ENCODE peak calls at places on chromosomes 6 and 20, in six cellular contexts. One of them, this sample, is unnamed.

GRCh38 chr20:63260943-63261807 is 6.9 kb upstream of the NKAIN4 start:
- DNase-seq in astrocyte: no peak
- DNase-seq in pancreas: no peak
- DNase-seq in ovary: no peak
- DNase-seq in A549: no peak
- DNase-seq in MM.1S: no peak
- DNase-seq in this sample: peak

GRCh38 chr20:60228255-60228654 is 270.0 kb downstream of the CDH26 start:
- DNase-seq in MM.1S: no peak
- DNase-seq in astrocyte: no peak
- DNase-seq in A549: no peak
- DNase-seq in ovary: no peak
- DNase-seq in pancreas: no peak
- DNase-seq in this sample: no peak

GRCh38 chr6:67287566-67287965 is 1347.5 kb upstream of the ADGRB3 start:
- DNase-seq in ovary: no peak
- DNase-seq in astrocyte: no peak
- DNase-seq in A549: no peak
- DNase-seq in pancreas: no peak
- DNase-seq in MM.1S: no peak
- DNase-seq in this sample: no peak

GRCh38 chr6:158801655-158802294 is 17.4 kb downstream of the EZR start:
- DNase-seq in ovary: no peak
- DNase-seq in astrocyte: no peak
- DNase-seq in A549: no peak
- DNase-seq in pancreas: no peak
- DNase-seq in MM.1S: no peak
- DNase-seq in this sample: no peak

GRCh38 chr6:138468320-138469015 is 30.8 kb downstream of the NHSL1 start:
- DNase-seq in A549: peak
- DNase-seq in ovary: no peak
- DNase-seq in pancreas: no peak
- DNase-seq in astrocyte: peak
- DNase-seq in MM.1S: no peak
- DNase-seq in this sample: peak

GRCh38 chr20:61558726-61559125 is 306.7 kb downstream of the CDH4 start:
- DNase-seq in pancreas: no peak
- DNase-seq in MM.1S: no peak
- DNase-seq in ovary: no peak
- DNase-seq in A549: no peak
- DNase-seq in astrocyte: peak
- DNase-seq in this sample: peak

GRCh38 chr6:169978615-169979161 is 227.3 kb downstream of the ERMARD start:
- DNase-seq in ovary: no peak
- DNase-seq in MM.1S: no peak
- DNase-seq in astrocyte: no peak
- DNase-seq in A549: no peak
- DNase-seq in pancreas: no peak
- DNase-seq in this sample: no peak

GRCh38 chr6:73003302-73003701 is 222.0 kb downstream of the KHDC1L start:
- DNase-seq in pancreas: no peak
- DNase-seq in A549: no peak
- DNase-seq in MM.1S: no peak
- DNase-seq in ovary: no peak
- DNase-seq in astrocyte: no peak
- DNase-seq in this sample: no peak

DNA sequence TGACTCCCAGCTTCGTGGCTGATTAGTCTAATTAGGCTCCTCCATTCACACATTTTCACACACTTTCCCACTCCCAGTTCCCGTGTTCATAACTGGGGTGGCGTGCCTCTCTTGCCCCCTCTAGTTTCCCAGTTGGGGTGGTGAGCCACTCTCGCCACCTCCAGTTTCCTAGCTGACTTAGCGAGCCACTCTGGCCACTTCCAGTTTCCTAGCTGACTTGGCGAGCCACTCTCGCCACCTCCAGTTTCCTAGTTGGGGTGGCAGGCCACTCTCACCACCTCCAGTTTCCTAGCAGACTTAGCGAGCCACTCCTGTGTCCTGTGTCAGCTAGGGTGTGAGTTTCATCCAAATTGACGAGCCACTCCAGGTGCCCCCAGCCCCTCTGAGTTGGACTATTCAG is 7.4 kb upstream of the GMPR start:
- DNase-seq in A549: no peak
- DNase-seq in ovary: no peak
- DNase-seq in astrocyte: no peak
- DNase-seq in MM.1S: no peak
- DNase-seq in pancreas: no peak
- DNase-seq in this sample: no peak
- TF ChIP-seq CTCF in A549: no peak
- TF ChIP-seq CTCF in ovary: no peak
- TF ChIP-seq CTCF in astrocyte: no peak
- TF ChIP-seq CTCF in MM.1S: no peak
- TF ChIP-seq CTCF in pancreas: no peak
- TF ChIP-seq CTCF in this sample: no peak

GRCh38 chr6:74587386-74587785 is 618.5 kb downstream of the COL12A1 start:
- DNase-seq in MM.1S: no peak
- DNase-seq in pancreas: no peak
- DNase-seq in A549: no peak
- DNase-seq in astrocyte: no peak
- DNase-seq in ovary: no peak
- DNase-seq in this sample: no peak
- H3K27ac ChIP-seq in MM.1S: no peak
- H3K27ac ChIP-seq in pancreas: no peak
- H3K27ac ChIP-seq in A549: no peak
- H3K27ac ChIP-seq in astrocyte: no peak
- H3K27ac ChIP-seq in ovary: no peak
- H3K27ac ChIP-seq in this sample: no peak

DNA sequence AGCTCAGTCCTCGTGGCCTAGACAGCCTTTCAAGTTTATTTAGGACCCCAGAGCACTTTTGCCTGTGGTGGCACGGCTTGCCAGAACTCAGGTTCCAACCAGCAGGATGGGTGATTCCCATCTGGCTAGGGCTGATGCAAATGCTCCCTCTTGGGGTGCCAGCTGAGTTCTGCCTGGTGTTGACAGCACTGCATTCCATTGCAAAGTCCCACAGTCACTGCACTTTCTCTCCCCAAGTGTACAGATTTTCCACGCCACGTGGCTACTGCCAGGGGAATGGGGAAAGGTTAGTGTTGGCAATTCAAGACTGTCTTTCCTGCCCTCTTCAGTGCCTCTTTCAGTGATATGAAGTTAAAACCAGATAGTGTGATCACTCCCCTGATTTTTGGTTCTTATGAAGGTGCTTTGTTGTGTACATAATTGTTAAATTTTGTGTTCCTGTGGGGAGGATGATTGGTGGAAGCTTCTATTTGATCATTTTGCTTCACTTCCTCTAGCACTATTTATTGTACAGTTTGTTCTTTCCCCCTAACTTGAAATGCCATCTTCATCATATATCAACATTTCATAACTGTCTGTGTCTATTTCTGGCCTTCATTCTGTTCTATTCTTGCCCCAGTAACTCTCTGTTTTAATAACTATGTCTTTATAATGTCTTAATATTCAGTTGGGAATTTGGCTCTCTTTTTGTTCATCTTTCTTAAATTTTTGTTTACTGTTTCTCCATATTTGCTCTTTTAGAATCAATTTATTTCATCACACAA is 86.2 kb downstream of the CFAP61 start:
- DNase-seq in A549: no peak
- DNase-seq in MM.1S: no peak
- DNase-seq in pancreas: no peak
- DNase-seq in ovary: no peak
- DNase-seq in astrocyte: no peak
- DNase-seq in this sample: no peak
- H3K4me3 ChIP-seq in A549: no peak
- H3K4me3 ChIP-seq in MM.1S: no peak
- H3K4me3 ChIP-seq in pancreas: no peak
- H3K4me3 ChIP-seq in ovary: no peak
- H3K4me3 ChIP-seq in astrocyte: no peak
- H3K4me3 ChIP-seq in this sample: no peak

DNA sequence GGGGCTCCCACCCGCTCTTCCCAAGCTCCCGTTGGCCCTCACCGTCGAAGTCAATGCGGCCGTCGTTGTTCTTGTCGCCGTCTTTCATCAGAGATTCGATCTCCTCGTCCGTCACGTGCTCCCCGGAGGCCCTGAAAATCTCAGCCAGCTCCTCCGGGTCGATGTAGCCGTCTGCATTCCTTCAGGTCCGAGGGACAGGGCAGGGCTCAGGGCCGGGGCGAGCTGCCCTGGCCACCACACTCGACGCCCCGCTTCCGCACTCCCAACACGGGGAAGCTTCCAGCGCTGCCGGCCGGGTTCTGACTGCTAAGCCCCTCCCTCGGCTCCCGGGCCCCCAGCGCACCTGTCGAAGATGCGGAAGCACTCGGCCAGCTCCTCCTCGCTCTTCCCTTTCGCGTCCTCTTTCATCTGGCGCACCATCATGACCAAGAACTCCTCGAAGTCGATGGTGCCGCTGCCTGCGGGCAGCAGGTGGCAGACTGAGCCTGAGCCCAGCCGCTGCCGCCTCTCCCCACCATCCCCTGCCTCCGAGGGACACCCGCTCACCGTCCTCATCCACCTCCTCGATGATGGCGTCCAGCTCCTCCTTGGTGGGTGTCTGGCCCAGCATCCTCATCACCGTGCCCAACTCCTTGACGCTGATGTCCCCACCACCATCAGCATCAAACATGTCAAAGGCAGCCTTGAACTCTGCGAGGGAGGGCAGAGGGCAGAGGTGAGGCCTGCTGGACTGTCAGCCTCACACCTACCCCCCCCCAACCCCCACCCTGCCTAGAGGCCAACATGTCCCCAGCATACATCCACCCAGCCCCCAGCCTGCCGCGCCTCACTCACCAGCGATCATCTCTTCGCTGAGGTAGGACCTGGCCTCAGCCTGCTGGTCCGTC is 2.9 kb downstream of the TNNC2 start:
- DNase-seq in pancreas: no peak
- DNase-seq in MM.1S: no peak
- DNase-seq in A549: peak
- DNase-seq in astrocyte: no peak
- DNase-seq in ovary: peak
- DNase-seq in this sample: peak
- TF ChIP-seq CTCF in pancreas: no peak
- TF ChIP-seq CTCF in MM.1S: no peak
- TF ChIP-seq CTCF in A549: no peak
- TF ChIP-seq CTCF in astrocyte: no peak
- TF ChIP-seq CTCF in ovary: peak
- TF ChIP-seq CTCF in this sample: peak

DNA sequence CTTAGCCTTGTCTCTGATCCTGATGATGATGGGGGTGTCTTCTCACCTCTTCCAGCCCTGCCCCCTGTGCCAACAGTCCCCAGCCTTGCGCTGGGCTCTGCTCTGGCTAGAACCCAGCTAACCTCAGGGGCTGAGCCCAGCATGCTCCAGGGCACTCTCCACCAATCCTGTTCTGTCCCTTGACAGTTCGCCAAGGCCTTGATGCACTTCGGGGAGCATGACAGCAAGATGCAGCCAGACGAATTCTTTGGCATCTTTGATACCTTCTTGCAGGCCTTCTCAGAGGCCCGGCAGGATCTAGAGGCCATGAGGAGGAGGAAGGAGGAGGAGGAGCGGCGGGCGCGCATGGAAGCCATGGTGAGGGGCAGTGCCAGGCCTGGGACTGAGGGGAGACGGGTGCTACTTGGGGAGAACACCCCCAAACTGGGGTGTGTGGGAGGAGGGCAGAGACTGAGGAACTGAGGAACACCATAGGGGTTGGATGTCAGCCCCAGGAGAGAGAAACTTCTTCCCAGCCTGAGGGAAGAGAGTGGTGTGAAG is 33.1 kb downstream of the MOCS1 start:
- DNase-seq in A549: no peak
- DNase-seq in MM.1S: no peak
- DNase-seq in astrocyte: no peak
- DNase-seq in ovary: no peak
- DNase-seq in pancreas: no peak
- DNase-seq in this sample: no peak
- H3K27ac ChIP-seq in A549: no peak
- H3K27ac ChIP-seq in MM.1S: no peak
- H3K27ac ChIP-seq in astrocyte: no peak
- H3K27ac ChIP-seq in ovary: no peak
- H3K27ac ChIP-seq in pancreas: no peak
- H3K27ac ChIP-seq in this sample: no peak